ENCODE peak calls at places on chromosomes 3 and 15, in ten cellular contexts. One of them, this sample, is unnamed.
A peak's percentile ranks its signal among the peaks of the same experiment; 100 is the strongest.

GRCh38 chr3:126826693-126827092 is 122.7 kb downstream of the CHCHD6 start:
- DNase-seq in spleen: no peak
- DNase-seq in suprapubic skin: no peak
- DNase-seq in RWPE1: no peak
- DNase-seq in CD4-positive, alpha-beta T cell: no peak
- DNase-seq in A549: no peak
- DNase-seq in K562: no peak
- DNase-seq in fibroblast of lung: no peak
- DNase-seq in tibial artery: no peak
- DNase-seq in upper lobe of right lung: no peak
- DNase-seq in this sample: no peak

GRCh38 chr3:58237238-58237939 is at the start of gene ABHD6:
- DNase-seq in spleen: peak; percentile 95
- DNase-seq in suprapubic skin: peak; percentile 88
- DNase-seq in K562: peak; percentile 85
- DNase-seq in upper lobe of right lung: peak; percentile 91
- DNase-seq in tibial artery: peak; percentile 85
- DNase-seq in RWPE1: peak; percentile 70
- DNase-seq in A549: peak; percentile 61
- DNase-seq in CD4-positive, alpha-beta T cell: peak; percentile 79
- DNase-seq in fibroblast of lung: peak; percentile 63
- DNase-seq in this sample: peak; percentile 89

GRCh38 chr15:81221449-81221848 is 24.8 kb downstream of the IL16 start:
- DNase-seq in tibial artery: peak; percentile 69
- DNase-seq in K562: no peak
- DNase-seq in upper lobe of right lung: no peak
- DNase-seq in RWPE1: no peak
- DNase-seq in suprapubic skin: no peak
- DNase-seq in fibroblast of lung: no peak
- DNase-seq in spleen: no peak
- DNase-seq in A549: no peak
- DNase-seq in CD4-positive, alpha-beta T cell: no peak
- DNase-seq in this sample: peak; percentile 72

GRCh38 chr3:20537234-20537633 is 351.2 kb upstream of the SGO1 start:
- DNase-seq in A549: peak; percentile 4
- DNase-seq in tibial artery: no peak
- DNase-seq in K562: no peak
- DNase-seq in suprapubic skin: no peak
- DNase-seq in RWPE1: no peak
- DNase-seq in CD4-positive, alpha-beta T cell: no peak
- DNase-seq in spleen: no peak
- DNase-seq in fibroblast of lung: no peak
- DNase-seq in upper lobe of right lung: no peak
- DNase-seq in this sample: no peak

GRCh38 chr3:151197981-151198767 is 4.8 kb downstream of the GPR171 start:
- DNase-seq in spleen: no peak
- DNase-seq in A549: no peak
- DNase-seq in CD4-positive, alpha-beta T cell: no peak
- DNase-seq in upper lobe of right lung: no peak
- DNase-seq in RWPE1: no peak
- DNase-seq in K562: no peak
- DNase-seq in fibroblast of lung: peak; percentile 53
- DNase-seq in suprapubic skin: no peak
- DNase-seq in tibial artery: no peak
- DNase-seq in this sample: no peak

GRCh38 chr3:36595531-36595930 is 168.8 kb downstream of the DCLK3 start:
- DNase-seq in upper lobe of right lung: no peak
- DNase-seq in K562: no peak
- DNase-seq in fibroblast of lung: no peak
- DNase-seq in CD4-positive, alpha-beta T cell: no peak
- DNase-seq in tibial artery: no peak
- DNase-seq in RWPE1: no peak
- DNase-seq in suprapubic skin: no peak
- DNase-seq in A549: no peak
- DNase-seq in spleen: no peak
- DNase-seq in this sample: no peak

GRCh38 chr15:77033729-77034619 is 36.9 kb downstream of the TSPAN3 start:
- DNase-seq in upper lobe of right lung: peak; percentile 62
- DNase-seq in RWPE1: no peak
- DNase-seq in tibial artery: no peak
- DNase-seq in K562: no peak
- DNase-seq in A549: no peak
- DNase-seq in fibroblast of lung: no peak
- DNase-seq in suprapubic skin: peak; percentile 74
- DNase-seq in spleen: peak; percentile 76
- DNase-seq in CD4-positive, alpha-beta T cell: no peak
- DNase-seq in this sample: peak; percentile 51

GRCh38 chr3:63400259-63400860 is 122.3 kb downstream of the SYNPR start:
- DNase-seq in suprapubic skin: no peak
- DNase-seq in tibial artery: no peak
- DNase-seq in upper lobe of right lung: no peak
- DNase-seq in spleen: no peak
- DNase-seq in fibroblast of lung: peak; percentile 9
- DNase-seq in RWPE1: no peak
- DNase-seq in A549: no peak
- DNase-seq in CD4-positive, alpha-beta T cell: no peak
- DNase-seq in K562: no peak
- DNase-seq in this sample: no peak

GRCh38 chr3:160472344-160472743 is 22.8 kb upstream of the TRIM59 start:
- DNase-seq in A549: no peak
- DNase-seq in fibroblast of lung: no peak
- DNase-seq in upper lobe of right lung: no peak
- DNase-seq in tibial artery: no peak
- DNase-seq in K562: no peak
- DNase-seq in spleen: no peak
- DNase-seq in RWPE1: no peak
- DNase-seq in suprapubic skin: no peak
- DNase-seq in CD4-positive, alpha-beta T cell: no peak
- DNase-seq in this sample: no peak

GRCh38 chr15:85788796-85789495 is 5.8 kb downstream of the KLHL25 start:
- DNase-seq in CD4-positive, alpha-beta T cell: no peak
- DNase-seq in fibroblast of lung: no peak
- DNase-seq in tibial artery: no peak
- DNase-seq in K562: no peak
- DNase-seq in suprapubic skin: no peak
- DNase-seq in upper lobe of right lung: peak; percentile 82
- DNase-seq in A549: no peak
- DNase-seq in RWPE1: no peak
- DNase-seq in spleen: no peak
- DNase-seq in this sample: no peak

GRCh38 chr15:93495799-93496637 is 407.0 kb upstream of the RGMA start:
- DNase-seq in CD4-positive, alpha-beta T cell: no peak
- DNase-seq in tibial artery: no peak
- DNase-seq in A549: no peak
- DNase-seq in upper lobe of right lung: no peak
- DNase-seq in K562: no peak
- DNase-seq in suprapubic skin: no peak
- DNase-seq in spleen: no peak
- DNase-seq in RWPE1: peak; percentile 50
- DNase-seq in fibroblast of lung: no peak
- DNase-seq in this sample: no peak
- TF ChIP-seq CTCF in CD4-positive, alpha-beta T cell: no peak
- TF ChIP-seq CTCF in tibial artery: no peak
- TF ChIP-seq CTCF in A549: no peak
- TF ChIP-seq CTCF in upper lobe of right lung: no peak
- TF ChIP-seq CTCF in K562: no peak
- TF ChIP-seq CTCF in suprapubic skin: no peak
- TF ChIP-seq CTCF in spleen: no peak
- TF ChIP-seq CTCF in RWPE1: no peak
- TF ChIP-seq CTCF in fibroblast of lung: no peak
- TF ChIP-seq CTCF in this sample: no peak

GRCh38 chr3:13289771-13290285 is 130.3 kb downstream of the NUP210 start:
- DNase-seq in CD4-positive, alpha-beta T cell: no peak
- DNase-seq in K562: no peak
- DNase-seq in A549: no peak
- DNase-seq in tibial artery: peak; percentile 51
- DNase-seq in upper lobe of right lung: peak; percentile 59
- DNase-seq in fibroblast of lung: no peak
- DNase-seq in suprapubic skin: no peak
- DNase-seq in spleen: peak; percentile 24
- DNase-seq in RWPE1: no peak
- DNase-seq in this sample: peak; percentile 47

GRCh38 chr3:13296662-13297061 is 123.5 kb downstream of the NUP210 start:
- DNase-seq in fibroblast of lung: no peak
- DNase-seq in K562: no peak
- DNase-seq in RWPE1: no peak
- DNase-seq in upper lobe of right lung: peak; percentile 22
- DNase-seq in CD4-positive, alpha-beta T cell: no peak
- DNase-seq in suprapubic skin: no peak
- DNase-seq in tibial artery: peak; percentile 48
- DNase-seq in spleen: peak; percentile 12
- DNase-seq in A549: no peak
- DNase-seq in this sample: peak; percentile 13

GRCh38 chr3:13292371-13292770 is 127.8 kb downstream of the NUP210 start:
- DNase-seq in spleen: no peak
- DNase-seq in A549: no peak
- DNase-seq in tibial artery: no peak
- DNase-seq in K562: no peak
- DNase-seq in RWPE1: no peak
- DNase-seq in suprapubic skin: no peak
- DNase-seq in fibroblast of lung: no peak
- DNase-seq in CD4-positive, alpha-beta T cell: no peak
- DNase-seq in upper lobe of right lung: no peak
- DNase-seq in this sample: no peak

GRCh38 chr3:13290941-13291340 is 129.2 kb downstream of the NUP210 start:
- DNase-seq in K562: no peak
- DNase-seq in fibroblast of lung: no peak
- DNase-seq in RWPE1: no peak
- DNase-seq in upper lobe of right lung: no peak
- DNase-seq in spleen: no peak
- DNase-seq in CD4-positive, alpha-beta T cell: no peak
- DNase-seq in A549: no peak
- DNase-seq in tibial artery: no peak
- DNase-seq in suprapubic skin: no peak
- DNase-seq in this sample: no peak

GRCh38 chr3:13294442-13295351 is 125.4 kb downstream of the NUP210 start:
- DNase-seq in upper lobe of right lung: peak; percentile 42
- DNase-seq in suprapubic skin: no peak
- DNase-seq in fibroblast of lung: no peak
- DNase-seq in RWPE1: no peak
- DNase-seq in spleen: peak; percentile 47
- DNase-seq in tibial artery: peak; percentile 34
- DNase-seq in K562: no peak
- DNase-seq in CD4-positive, alpha-beta T cell: no peak
- DNase-seq in A549: no peak
- DNase-seq in this sample: peak; percentile 39
- H3K27ac ChIP-seq in upper lobe of right lung: no peak overlapping the region
- H3K27ac ChIP-seq in suprapubic skin: no peak overlapping the region
- H3K27ac ChIP-seq in fibroblast of lung: no peak overlapping the region
- H3K27ac ChIP-seq in RWPE1: no peak overlapping the region
- H3K27ac ChIP-seq in spleen: no peak overlapping the region
- H3K27ac ChIP-seq in tibial artery: no peak overlapping the region
- H3K27ac ChIP-seq in K562: no peak overlapping the region
- H3K27ac ChIP-seq in CD4-positive, alpha-beta T cell: no peak overlapping the region
- H3K27ac ChIP-seq in A549: no peak overlapping the region
- H3K27ac ChIP-seq in this sample: no peak overlapping the region

DNA sequence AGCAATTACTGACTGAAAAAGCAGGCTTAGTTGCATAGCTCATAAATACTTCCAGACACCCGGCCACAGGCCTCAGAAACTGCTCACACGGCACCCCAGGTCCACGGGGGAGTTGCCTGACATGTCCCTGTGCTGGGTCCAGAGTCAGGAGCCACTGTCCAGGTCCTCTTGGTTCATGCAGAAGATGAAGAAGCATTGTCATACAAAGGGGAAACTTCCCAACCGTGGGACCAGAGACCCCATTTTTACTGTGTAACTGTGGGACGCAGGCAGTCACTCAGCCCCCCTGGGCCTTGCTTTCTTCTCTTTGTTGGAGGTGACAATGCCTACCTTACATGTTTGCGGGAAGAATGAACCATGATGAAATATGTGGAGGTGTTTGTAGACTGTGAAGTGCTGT is 27.7 kb downstream of the FGD5 start:
- DNase-seq in K562: no peak
- DNase-seq in tibial artery: peak; percentile 39
- DNase-seq in spleen: no peak
- DNase-seq in CD4-positive, alpha-beta T cell: no peak
- DNase-seq in upper lobe of right lung: no peak
- DNase-seq in suprapubic skin: no peak
- DNase-seq in fibroblast of lung: no peak
- DNase-seq in A549: no peak
- DNase-seq in RWPE1: no peak
- DNase-seq in this sample: peak; percentile 43
- TF ChIP-seq CTCF in K562: no peak
- TF ChIP-seq CTCF in tibial artery: no peak
- TF ChIP-seq CTCF in spleen: no peak
- TF ChIP-seq CTCF in CD4-positive, alpha-beta T cell: no peak
- TF ChIP-seq CTCF in upper lobe of right lung: no peak
- TF ChIP-seq CTCF in suprapubic skin: no peak
- TF ChIP-seq CTCF in fibroblast of lung: no peak
- TF ChIP-seq CTCF in A549: no peak
- TF ChIP-seq CTCF in RWPE1: no peak
- TF ChIP-seq CTCF in this sample: no peak

GRCh38 chr3:71851878-71852277 is 66.9 kb upstream of the PROK2 start:
- DNase-seq in fibroblast of lung: no peak
- DNase-seq in spleen: no peak
- DNase-seq in RWPE1: no peak
- DNase-seq in upper lobe of right lung: no peak
- DNase-seq in K562: no peak
- DNase-seq in tibial artery: no peak
- DNase-seq in A549: no peak
- DNase-seq in CD4-positive, alpha-beta T cell: no peak
- DNase-seq in suprapubic skin: no peak
- DNase-seq in this sample: no peak

GRCh38 chr3:71850654-71851053 is 65.7 kb upstream of the PROK2 start:
- DNase-seq in A549: no peak
- DNase-seq in fibroblast of lung: no peak
- DNase-seq in CD4-positive, alpha-beta T cell: no peak
- DNase-seq in tibial artery: no peak
- DNase-seq in K562: no peak
- DNase-seq in upper lobe of right lung: no peak
- DNase-seq in suprapubic skin: no peak
- DNase-seq in spleen: no peak
- DNase-seq in RWPE1: no peak
- DNase-seq in this sample: no peak

GRCh38 chr3:71857926-71858325 is 73.0 kb upstream of the PROK2 start:
- DNase-seq in fibroblast of lung: no peak
- DNase-seq in spleen: no peak
- DNase-seq in suprapubic skin: no peak
- DNase-seq in A549: no peak
- DNase-seq in CD4-positive, alpha-beta T cell: no peak
- DNase-seq in RWPE1: no peak
- DNase-seq in tibial artery: no peak
- DNase-seq in K562: no peak
- DNase-seq in upper lobe of right lung: no peak
- DNase-seq in this sample: no peak

GRCh38 chr3:71849674-71850073 is 64.7 kb upstream of the PROK2 start:
- DNase-seq in suprapubic skin: no peak
- DNase-seq in tibial artery: no peak
- DNase-seq in spleen: no peak
- DNase-seq in K562: no peak
- DNase-seq in RWPE1: peak; percentile 8
- DNase-seq in CD4-positive, alpha-beta T cell: no peak
- DNase-seq in A549: no peak
- DNase-seq in upper lobe of right lung: no peak
- DNase-seq in fibroblast of lung: no peak
- DNase-seq in this sample: no peak

GRCh38 chr3:71854096-71854495 is 69.1 kb upstream of the PROK2 start:
- DNase-seq in fibroblast of lung: no peak
- DNase-seq in CD4-positive, alpha-beta T cell: no peak
- DNase-seq in tibial artery: no peak
- DNase-seq in A549: no peak
- DNase-seq in upper lobe of right lung: no peak
- DNase-seq in spleen: no peak
- DNase-seq in RWPE1: no peak
- DNase-seq in suprapubic skin: no peak
- DNase-seq in K562: no peak
- DNase-seq in this sample: no peak
- H3K27ac ChIP-seq in fibroblast of lung: no peak overlapping the region
- H3K27ac ChIP-seq in CD4-positive, alpha-beta T cell: no peak overlapping the region
- H3K27ac ChIP-seq in tibial artery: no peak overlapping the region
- H3K27ac ChIP-seq in A549: no peak overlapping the region
- H3K27ac ChIP-seq in upper lobe of right lung: no peak overlapping the region
- H3K27ac ChIP-seq in spleen: no peak overlapping the region
- H3K27ac ChIP-seq in RWPE1: no peak overlapping the region
- H3K27ac ChIP-seq in suprapubic skin: no peak overlapping the region
- H3K27ac ChIP-seq in K562: no peak overlapping the region
- H3K27ac ChIP-seq in this sample: no peak overlapping the region